ENCODE peak calls at places on chromosome 7, in six cellular contexts. One of them, this sample, is unnamed.

GRCh38 chr7:47298636-47299035 is 283.3 kb downstream of the TNS3 start:
- DNase-seq in AG04449: no peak
- DNase-seq in Calu3: no peak
- DNase-seq in GM12865: no peak
- DNase-seq in cardiac fibroblast: no peak
- DNase-seq in A549: no peak
- DNase-seq in this sample: no peak

GRCh38 chr7:37782166-37782565 is 66.2 kb upstream of the NME8 start:
- DNase-seq in Calu3: no peak
- DNase-seq in GM12865: no peak
- DNase-seq in A549: no peak
- DNase-seq in cardiac fibroblast: no peak
- DNase-seq in AG04449: no peak
- DNase-seq in this sample: no peak

GRCh38 chr7:54728411-54728810 is 30.6 kb downstream of the SEC61G start:
- DNase-seq in AG04449: no peak
- DNase-seq in cardiac fibroblast: no peak
- DNase-seq in A549: no peak
- DNase-seq in GM12865: no peak
- DNase-seq in Calu3: no peak
- DNase-seq in this sample: no peak

GRCh38 chr7:75056476-75056875 is 17.1 kb downstream of the RCC1L start:
- DNase-seq in GM12865: no peak
- DNase-seq in cardiac fibroblast: peak; percentile 79
- DNase-seq in Calu3: no peak
- DNase-seq in A549: no peak
- DNase-seq in AG04449: no peak
- DNase-seq in this sample: no peak

GRCh38 chr7:138663741-138664710 is 37.1 kb downstream of the SVOPL start:
- DNase-seq in Calu3: peak; percentile 38
- DNase-seq in cardiac fibroblast: peak; percentile 19
- DNase-seq in A549: no peak
- DNase-seq in AG04449: no peak
- DNase-seq in GM12865: no peak
- DNase-seq in this sample: no peak

GRCh38 chr7:27165655-27166474 is 528 bp upstream of the HOXA9 start:
- DNase-seq in cardiac fibroblast: no peak
- DNase-seq in A549: no peak
- DNase-seq in AG04449: no peak
- DNase-seq in GM12865: no peak
- DNase-seq in Calu3: no peak
- DNase-seq in this sample: no peak

GRCh38 chr7:115005942-115006341 is 84.0 kb downstream of the MDFIC start:
- DNase-seq in Calu3: peak; percentile 19
- DNase-seq in A549: no peak
- DNase-seq in GM12865: no peak
- DNase-seq in cardiac fibroblast: no peak
- DNase-seq in AG04449: no peak
- DNase-seq in this sample: no peak

GRCh38 chr7:75875113-75876080 is 3.4 kb upstream of the RHBDD2 start:
- DNase-seq in GM12865: no peak
- DNase-seq in AG04449: no peak
- DNase-seq in A549: no peak
- DNase-seq in cardiac fibroblast: no peak
- DNase-seq in Calu3: no peak
- DNase-seq in this sample: no peak

GRCh38 chr7:139777948-139778841 is at the start of gene HIPK2:
- DNase-seq in cardiac fibroblast: peak; percentile 84
- DNase-seq in GM12865: peak; percentile 85
- DNase-seq in AG04449: no peak
- DNase-seq in A549: peak; percentile 76
- DNase-seq in Calu3: peak; percentile 64
- DNase-seq in this sample: peak; percentile 95

GRCh38 chr7:126727930-126728331 is 524.8 kb downstream of the GRM8 start:
- DNase-seq in cardiac fibroblast: peak; percentile 5
- DNase-seq in GM12865: no peak
- DNase-seq in AG04449: peak; percentile 19
- DNase-seq in A549: no peak
- DNase-seq in Calu3: peak; percentile 4
- DNase-seq in this sample: no peak

GRCh38 chr7:139987691-139988516 is 74.8 kb downstream of the PARP12 start:
- DNase-seq in Calu3: no peak
- DNase-seq in cardiac fibroblast: no peak
- DNase-seq in A549: no peak
- DNase-seq in AG04449: no peak
- DNase-seq in GM12865: no peak
- DNase-seq in this sample: no peak

GRCh38 chr7:47788083-47788482 is 160.2 kb downstream of the PKD1L1 start:
- DNase-seq in GM12865: no peak
- DNase-seq in AG04449: no peak
- DNase-seq in cardiac fibroblast: no peak
- DNase-seq in Calu3: no peak
- DNase-seq in A549: no peak
- DNase-seq in this sample: no peak

GRCh38 chr7:155405399-155406318 is 52.3 kb upstream of the EN2 start:
- DNase-seq in A549: peak; percentile 41
- DNase-seq in GM12865: no peak
- DNase-seq in cardiac fibroblast: peak; percentile 2
- DNase-seq in Calu3: peak; percentile 21
- DNase-seq in AG04449: no peak
- DNase-seq in this sample: peak; percentile 23
- TF ChIP-seq CTCF in A549: no peak
- TF ChIP-seq CTCF in GM12865: no peak
- TF ChIP-seq CTCF in cardiac fibroblast: no peak
- TF ChIP-seq CTCF in Calu3: no peak
- TF ChIP-seq CTCF in AG04449: no peak
- TF ChIP-seq CTCF in this sample: no peak

DNA sequence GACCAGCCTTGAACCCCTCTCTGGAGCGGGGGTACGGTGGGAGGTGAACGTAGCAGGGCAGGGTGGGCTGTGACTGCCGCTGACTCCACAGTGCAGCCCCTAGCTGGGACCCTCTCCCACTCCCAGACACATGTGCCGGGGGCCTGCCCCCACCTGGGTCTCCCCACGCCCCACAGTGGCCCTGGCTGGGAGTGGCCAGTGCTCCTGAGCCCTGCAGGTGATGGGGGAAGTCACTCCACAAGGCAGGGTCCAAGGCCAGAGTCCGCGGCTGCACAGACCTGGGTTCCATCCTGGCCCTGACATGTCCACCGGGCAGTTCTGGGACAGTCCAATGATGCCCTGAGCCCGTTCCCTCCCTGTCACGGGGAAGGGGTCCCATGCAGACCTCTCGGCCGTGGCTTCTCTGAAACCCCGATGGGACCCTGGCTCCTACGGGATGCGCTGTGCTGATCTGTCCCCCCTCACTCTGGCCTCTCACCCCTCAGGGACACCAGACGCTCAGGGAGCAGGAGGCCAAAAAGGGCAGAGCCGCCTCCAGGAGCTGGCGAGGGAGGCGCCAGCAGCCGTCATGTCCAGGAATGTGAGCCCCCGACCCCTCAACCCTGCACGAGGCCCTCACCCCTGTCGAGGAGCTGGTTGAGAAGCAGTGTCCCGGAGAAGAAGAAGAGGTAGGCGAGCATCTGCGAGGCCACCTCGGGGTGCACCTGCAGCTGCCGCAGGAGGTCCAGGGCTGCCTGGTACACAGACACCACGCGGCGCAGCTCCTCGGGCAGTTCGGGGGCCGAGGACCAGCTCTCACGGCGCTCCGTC is 40.4 kb downstream of the AP5Z1 start:
- DNase-seq in cardiac fibroblast: no peak
- DNase-seq in Calu3: peak; percentile 30
- DNase-seq in A549: no peak
- DNase-seq in AG04449: no peak
- DNase-seq in GM12865: no peak
- DNase-seq in this sample: no peak
- TF ChIP-seq CTCF in cardiac fibroblast: no peak
- TF ChIP-seq CTCF in Calu3: peak; percentile 64
- TF ChIP-seq CTCF in A549: no peak
- TF ChIP-seq CTCF in AG04449: no peak
- TF ChIP-seq CTCF in GM12865: no peak
- TF ChIP-seq CTCF in this sample: no peak

GRCh38 chr7:15503603-15504280 is 58.1 kb downstream of the AGMO start:
- DNase-seq in GM12865: no peak
- DNase-seq in Calu3: no peak
- DNase-seq in AG04449: no peak
- DNase-seq in A549: no peak
- DNase-seq in cardiac fibroblast: peak; percentile 26
- DNase-seq in this sample: no peak
- TF ChIP-seq CTCF in GM12865: no peak
- TF ChIP-seq CTCF in Calu3: peak; percentile 25
- TF ChIP-seq CTCF in AG04449: no peak
- TF ChIP-seq CTCF in A549: no peak
- TF ChIP-seq CTCF in cardiac fibroblast: peak; percentile 14
- TF ChIP-seq CTCF in this sample: no peak

GRCh38 chr7:36084485-36085091 is 68.5 kb upstream of the EEPD1 start:
- DNase-seq in Calu3: peak; percentile 83
- DNase-seq in AG04449: no peak
- DNase-seq in A549: peak; percentile 53
- DNase-seq in cardiac fibroblast: peak; percentile 57
- DNase-seq in GM12865: no peak
- DNase-seq in this sample: no peak
- TF ChIP-seq CTCF in Calu3: peak; percentile 40
- TF ChIP-seq CTCF in AG04449: peak; percentile 66
- TF ChIP-seq CTCF in A549: peak; percentile 34
- TF ChIP-seq CTCF in cardiac fibroblast: peak; percentile 23
- TF ChIP-seq CTCF in GM12865: no peak
- TF ChIP-seq CTCF in this sample: no peak

GRCh38 chr7:141974831-141975230 is 1.3 kb upstream of the TAS2R38 start:
- DNase-seq in A549: no peak
- DNase-seq in Calu3: peak; percentile 58
- DNase-seq in cardiac fibroblast: no peak
- DNase-seq in AG04449: no peak
- DNase-seq in GM12865: peak; percentile 21
- DNase-seq in this sample: no peak
- TF ChIP-seq CTCF in A549: peak; percentile 70
- TF ChIP-seq CTCF in Calu3: peak; percentile 56
- TF ChIP-seq CTCF in cardiac fibroblast: peak; percentile 18
- TF ChIP-seq CTCF in AG04449: no peak
- TF ChIP-seq CTCF in GM12865: peak; percentile 19
- TF ChIP-seq CTCF in this sample: no peak

DNA sequence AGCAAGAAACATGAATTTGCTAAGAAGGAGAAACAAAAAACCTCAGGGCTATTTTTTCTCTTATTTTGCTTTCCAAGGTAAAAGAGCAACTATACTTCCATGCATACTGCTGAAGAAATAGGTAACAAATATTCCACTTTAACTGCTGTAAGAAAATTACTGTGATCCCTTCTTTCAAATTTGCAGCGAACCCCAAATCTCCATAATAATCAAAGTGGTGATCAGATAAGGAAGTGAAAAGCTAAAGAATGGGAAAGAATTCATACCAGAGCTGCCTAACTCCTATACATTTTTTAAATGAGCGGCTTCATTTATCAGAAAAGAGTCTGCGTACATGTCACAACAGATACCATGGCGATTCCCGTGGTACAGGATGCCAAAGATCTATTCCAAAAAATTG is 7.2 kb downstream of the SGCE start:
- DNase-seq in AG04449: no peak
- DNase-seq in cardiac fibroblast: no peak
- DNase-seq in A549: no peak
- DNase-seq in GM12865: no peak
- DNase-seq in Calu3: no peak
- DNase-seq in this sample: no peak
- TF ChIP-seq CTCF in AG04449: no peak
- TF ChIP-seq CTCF in cardiac fibroblast: no peak
- TF ChIP-seq CTCF in A549: no peak
- TF ChIP-seq CTCF in GM12865: no peak
- TF ChIP-seq CTCF in Calu3: no peak
- TF ChIP-seq CTCF in this sample: no peak

GRCh38 chr7:120091807-120092206 is 181.2 kb upstream of the KCND2 start:
- DNase-seq in A549: no peak
- DNase-seq in Calu3: peak; percentile 48
- DNase-seq in AG04449: no peak
- DNase-seq in GM12865: no peak
- DNase-seq in cardiac fibroblast: no peak
- DNase-seq in this sample: no peak

GRCh38 chr7:120089968-120090367 is 183.0 kb upstream of the KCND2 start:
- DNase-seq in AG04449: no peak
- DNase-seq in cardiac fibroblast: peak; percentile 56
- DNase-seq in A549: no peak
- DNase-seq in Calu3: no peak
- DNase-seq in GM12865: peak; percentile 31
- DNase-seq in this sample: no peak
- TF ChIP-seq CTCF in AG04449: peak; percentile 7
- TF ChIP-seq CTCF in cardiac fibroblast: peak; percentile 61
- TF ChIP-seq CTCF in A549: no peak
- TF ChIP-seq CTCF in Calu3: no peak
- TF ChIP-seq CTCF in GM12865: peak; percentile 6
- TF ChIP-seq CTCF in this sample: no peak

GRCh38 chr7:130454959-130455358 is 14.1 kb upstream of the CEP41 start:
- DNase-seq in Calu3: no peak
- DNase-seq in AG04449: no peak
- DNase-seq in A549: no peak
- DNase-seq in GM12865: no peak
- DNase-seq in cardiac fibroblast: no peak
- DNase-seq in this sample: no peak
- TF ChIP-seq CTCF in Calu3: no peak
- TF ChIP-seq CTCF in AG04449: no peak
- TF ChIP-seq CTCF in A549: no peak
- TF ChIP-seq CTCF in GM12865: no peak
- TF ChIP-seq CTCF in cardiac fibroblast: no peak
- TF ChIP-seq CTCF in this sample: no peak

GRCh38 chr7:101241015-101241363 is 3.4 kb upstream of the CLDN15 start:
- DNase-seq in A549: no peak
- DNase-seq in Calu3: no peak
- DNase-seq in AG04449: no peak
- DNase-seq in cardiac fibroblast: no peak
- DNase-seq in GM12865: no peak
- DNase-seq in this sample: no peak

GRCh38 chr7:101244385-101245146 is at the start of gene FIS1:
- DNase-seq in A549: peak; percentile 85
- DNase-seq in AG04449: no peak
- DNase-seq in cardiac fibroblast: peak; percentile 91
- DNase-seq in GM12865: peak; percentile 95
- DNase-seq in Calu3: peak; percentile 90
- DNase-seq in this sample: peak; percentile 90

GRCh38 chr7:101240226-101241014 is 2.8 kb upstream of the CLDN15 start:
- DNase-seq in cardiac fibroblast: no peak
- DNase-seq in A549: no peak
- DNase-seq in GM12865: no peak
- DNase-seq in AG04449: no peak
- DNase-seq in Calu3: no peak
- DNase-seq in this sample: no peak

GRCh38 chr7:101245147-101245668 is 327 bp upstream of the FIS1 start:
- DNase-seq in AG04449: no peak
- DNase-seq in GM12865: no peak
- DNase-seq in cardiac fibroblast: no peak
- DNase-seq in A549: no peak
- DNase-seq in Calu3: no peak
- DNase-seq in this sample: peak; percentile 8

GRCh38 chr7:101243786-101244384 is 996 bp downstream of the FIS1 start:
- DNase-seq in A549: peak; percentile 84
- DNase-seq in GM12865: no peak
- DNase-seq in Calu3: no peak
- DNase-seq in cardiac fibroblast: peak; percentile 24
- DNase-seq in AG04449: no peak
- DNase-seq in this sample: peak; percentile 13
- TF ChIP-seq CTCF in A549: no peak
- TF ChIP-seq CTCF in GM12865: no peak
- TF ChIP-seq CTCF in Calu3: no peak
- TF ChIP-seq CTCF in cardiac fibroblast: no peak
- TF ChIP-seq CTCF in AG04449: no peak
- TF ChIP-seq CTCF in this sample: no peak

This sample was measured in GM20000.